ENCODE peak calls at places on chromosome 15, in four cellular contexts. One of them, this sample, is unnamed.
A peak's percentile ranks its signal among the peaks of the same experiment; 100 is the strongest.

GRCh38 chr15:62606376-62607164 is 436.0 kb upstream of the TPM1 start:
- DNase-seq in RWPE2: peak; percentile 80
- DNase-seq in heart right ventricle: no peak
- DNase-seq in CD8-positive, alpha-beta memory T cell: no peak
- DNase-seq in this sample: no peak

GRCh38 chr15:88624156-88624970 is 3.2 kb downstream of the AEN start:
- DNase-seq in CD8-positive, alpha-beta memory T cell: peak; percentile 71
- DNase-seq in RWPE2: no peak
- DNase-seq in heart right ventricle: peak; percentile 42
- DNase-seq in this sample: no peak

GRCh38 chr15:101773496-101774100 is 29.7 kb upstream of the OR4F6 start:
- DNase-seq in RWPE2: no peak
- DNase-seq in heart right ventricle: no peak
- DNase-seq in CD8-positive, alpha-beta memory T cell: no peak
- DNase-seq in this sample: no peak

GRCh38 chr15:68055224-68055705 is 1.1 kb downstream of the PIAS1 start:
- DNase-seq in RWPE2: no peak
- DNase-seq in heart right ventricle: peak; percentile 11
- DNase-seq in CD8-positive, alpha-beta memory T cell: peak; percentile 54
- DNase-seq in this sample: no peak

GRCh38 chr15:88450125-88450798 is 16.9 kb downstream of the MRPL46 start:
- DNase-seq in CD8-positive, alpha-beta memory T cell: peak; percentile 13
- DNase-seq in heart right ventricle: peak; percentile 48
- DNase-seq in RWPE2: peak; percentile 80
- DNase-seq in this sample: peak; percentile 74

GRCh38 chr15:79365765-79366164 is 54.9 kb downstream of the TMED3 start:
- DNase-seq in CD8-positive, alpha-beta memory T cell: no peak
- DNase-seq in heart right ventricle: no peak
- DNase-seq in RWPE2: no peak
- DNase-seq in this sample: no peak

GRCh38 chr15:98746375-98746679 is 98.0 kb downstream of the IGF1R start:
- DNase-seq in heart right ventricle: no peak
- DNase-seq in CD8-positive, alpha-beta memory T cell: no peak
- DNase-seq in RWPE2: no peak
- DNase-seq in this sample: no peak

GRCh38 chr15:81575436-81576123 is 201.6 kb upstream of the TMC3 start:
- DNase-seq in RWPE2: no peak
- DNase-seq in heart right ventricle: no peak
- DNase-seq in CD8-positive, alpha-beta memory T cell: no peak
- DNase-seq in this sample: no peak

GRCh38 chr15:38414351-38414750 is 39.6 kb upstream of the FAM98B start:
- DNase-seq in heart right ventricle: peak; percentile 66
- DNase-seq in RWPE2: no peak
- DNase-seq in CD8-positive, alpha-beta memory T cell: no peak
- DNase-seq in this sample: peak; percentile 80

GRCh38 chr15:60326824-60327654 is 70.7 kb downstream of the ANXA2 start:
- DNase-seq in RWPE2: no peak
- DNase-seq in heart right ventricle: peak; percentile 15
- DNase-seq in CD8-positive, alpha-beta memory T cell: peak; percentile 17
- DNase-seq in this sample: no peak

GRCh38 chr15:92377083-92377789 is 16.4 kb upstream of the ST8SIA2 start:
- DNase-seq in CD8-positive, alpha-beta memory T cell: no peak
- DNase-seq in RWPE2: no peak
- DNase-seq in heart right ventricle: peak; percentile 54
- DNase-seq in this sample: no peak

GRCh38 chr15:31471731-31472430 is 145.2 kb downstream of the KLF13 start:
- DNase-seq in CD8-positive, alpha-beta memory T cell: no peak
- DNase-seq in heart right ventricle: no peak
- DNase-seq in RWPE2: peak; percentile 52
- DNase-seq in this sample: no peak

GRCh38 chr15:37078566-37078965 is 21.8 kb downstream of the MEIS2 start:
- DNase-seq in heart right ventricle: no peak
- DNase-seq in CD8-positive, alpha-beta memory T cell: no peak
- DNase-seq in RWPE2: no peak
- DNase-seq in this sample: no peak

DNA sequence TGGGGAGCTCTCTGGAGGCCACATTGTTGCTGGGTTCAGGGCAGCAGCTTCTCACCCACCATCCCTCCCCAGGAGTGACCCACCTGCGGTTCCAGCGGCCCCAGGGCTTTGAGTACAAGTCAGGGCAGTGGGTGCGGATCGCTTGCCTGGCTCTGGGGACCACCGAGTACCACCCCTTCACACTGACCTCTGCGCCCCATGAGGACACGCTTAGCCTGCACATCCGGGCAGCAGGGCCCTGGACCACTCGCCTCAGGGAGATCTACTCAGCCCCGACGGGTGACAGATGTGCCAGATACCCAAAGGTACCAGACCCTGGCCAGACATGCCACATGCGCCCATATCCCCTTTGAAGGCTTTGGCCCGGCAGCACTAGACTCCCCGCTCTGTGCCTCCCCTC is 26.1 kb downstream of the SHF start:
- DNase-seq in heart right ventricle: no peak
- DNase-seq in RWPE2: no peak
- DNase-seq in CD8-positive, alpha-beta memory T cell: no peak
- DNase-seq in this sample: no peak
- H3K27ac ChIP-seq in heart right ventricle: no peak overlapping the region
- H3K27ac ChIP-seq in RWPE2: peak overlapping the region; percentile 82
- H3K27ac ChIP-seq in CD8-positive, alpha-beta memory T cell: no peak overlapping the region
- H3K27ac ChIP-seq in this sample: no peak overlapping the region

GRCh38 chr15:66895794-66896453 is 169.5 kb upstream of the SMAD3 start:
- DNase-seq in CD8-positive, alpha-beta memory T cell: no peak
- DNase-seq in heart right ventricle: no peak
- DNase-seq in RWPE2: no peak
- DNase-seq in this sample: no peak
- H3K27ac ChIP-seq in CD8-positive, alpha-beta memory T cell: no peak overlapping the region
- H3K27ac ChIP-seq in heart right ventricle: no peak overlapping the region
- H3K27ac ChIP-seq in RWPE2: no peak overlapping the region
- H3K27ac ChIP-seq in this sample: no peak overlapping the region

GRCh38 chr15:57597431-57597830 is 5.7 kb downstream of the MYZAP start:
- DNase-seq in CD8-positive, alpha-beta memory T cell: no peak
- DNase-seq in heart right ventricle: no peak
- DNase-seq in RWPE2: no peak
- DNase-seq in this sample: no peak

GRCh38 chr15:57595011-57595866 is 3.5 kb downstream of the MYZAP start:
- DNase-seq in CD8-positive, alpha-beta memory T cell: no peak
- DNase-seq in RWPE2: no peak
- DNase-seq in heart right ventricle: peak; percentile 65
- DNase-seq in this sample: peak; percentile 81

GRCh38 chr15:57598346-57598745 is 6.6 kb downstream of the MYZAP start:
- DNase-seq in CD8-positive, alpha-beta memory T cell: no peak
- DNase-seq in heart right ventricle: no peak
- DNase-seq in RWPE2: no peak
- DNase-seq in this sample: no peak

GRCh38 chr15:57596301-57596855 is 4.7 kb downstream of the MYZAP start:
- DNase-seq in heart right ventricle: no peak
- DNase-seq in CD8-positive, alpha-beta memory T cell: no peak
- DNase-seq in RWPE2: no peak
- DNase-seq in this sample: no peak

GRCh38 chr15:57596978-57597377 is 5.3 kb downstream of the MYZAP start:
- DNase-seq in CD8-positive, alpha-beta memory T cell: no peak
- DNase-seq in heart right ventricle: no peak
- DNase-seq in RWPE2: no peak
- DNase-seq in this sample: no peak
- H3K27ac ChIP-seq in CD8-positive, alpha-beta memory T cell: no peak overlapping the region
- H3K27ac ChIP-seq in heart right ventricle: peak overlapping the region; percentile 93
- H3K27ac ChIP-seq in RWPE2: peak overlapping the region; percentile 78
- H3K27ac ChIP-seq in this sample: peak overlapping the region; percentile 97

GRCh38 chr15:41564960-41565502 is 6.0 kb downstream of the TYRO3 start:
- DNase-seq in CD8-positive, alpha-beta memory T cell: no peak
- DNase-seq in RWPE2: peak; percentile 77
- DNase-seq in heart right ventricle: no peak
- DNase-seq in this sample: no peak

GRCh38 chr15:41566121-41566885 is 7.3 kb downstream of the TYRO3 start:
- DNase-seq in RWPE2: no peak
- DNase-seq in CD8-positive, alpha-beta memory T cell: no peak
- DNase-seq in heart right ventricle: no peak
- DNase-seq in this sample: peak; percentile 27

GRCh38 chr15:41562784-41563198 is 3.8 kb downstream of the TYRO3 start:
- DNase-seq in heart right ventricle: no peak
- DNase-seq in CD8-positive, alpha-beta memory T cell: no peak
- DNase-seq in RWPE2: no peak
- DNase-seq in this sample: peak; percentile 64

GRCh38 chr15:41565702-41566101 is 6.7 kb downstream of the TYRO3 start:
- DNase-seq in heart right ventricle: no peak
- DNase-seq in CD8-positive, alpha-beta memory T cell: no peak
- DNase-seq in RWPE2: no peak
- DNase-seq in this sample: peak; percentile 2

DNA sequence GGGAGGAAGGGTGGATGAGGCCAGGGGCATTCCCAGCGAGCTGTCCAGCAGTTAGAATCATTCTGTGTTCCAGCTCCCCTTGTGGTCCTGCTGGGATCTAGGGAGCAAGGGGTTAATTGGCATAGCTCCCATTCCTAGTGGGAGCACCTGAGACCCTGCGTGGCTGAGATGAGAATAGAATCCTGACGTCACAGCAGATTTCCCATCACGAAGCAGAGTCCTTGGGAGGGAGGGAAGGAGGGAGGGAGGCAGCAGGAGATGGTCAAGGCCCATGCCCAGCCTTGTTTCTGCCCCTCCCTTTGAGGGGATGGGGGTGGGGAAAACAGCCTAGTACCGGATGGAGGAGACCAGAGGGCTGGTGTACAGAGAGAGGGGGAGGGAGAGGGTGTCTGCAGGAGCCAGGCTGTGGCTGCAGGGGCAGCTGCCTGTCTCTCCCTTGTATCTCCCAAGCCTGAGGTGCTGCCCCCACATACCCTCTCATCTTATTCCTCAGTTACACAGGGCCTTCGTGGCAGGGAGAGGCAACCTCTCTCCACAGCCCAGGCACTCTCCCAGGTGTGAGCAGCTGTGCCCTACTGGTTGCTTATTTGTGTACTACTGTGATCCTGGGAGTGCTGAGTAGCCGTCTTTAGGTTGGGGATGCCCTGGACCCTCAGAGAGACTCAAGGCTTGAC is 5.4 kb downstream of the TYRO3 start:
- DNase-seq in heart right ventricle: no peak
- DNase-seq in CD8-positive, alpha-beta memory T cell: no peak
- DNase-seq in RWPE2: no peak
- DNase-seq in this sample: peak; percentile 64
- H3K27ac ChIP-seq in heart right ventricle: no peak overlapping the region
- H3K27ac ChIP-seq in CD8-positive, alpha-beta memory T cell: no peak overlapping the region
- H3K27ac ChIP-seq in RWPE2: no peak overlapping the region
- H3K27ac ChIP-seq in this sample: no peak overlapping the region

DNA sequence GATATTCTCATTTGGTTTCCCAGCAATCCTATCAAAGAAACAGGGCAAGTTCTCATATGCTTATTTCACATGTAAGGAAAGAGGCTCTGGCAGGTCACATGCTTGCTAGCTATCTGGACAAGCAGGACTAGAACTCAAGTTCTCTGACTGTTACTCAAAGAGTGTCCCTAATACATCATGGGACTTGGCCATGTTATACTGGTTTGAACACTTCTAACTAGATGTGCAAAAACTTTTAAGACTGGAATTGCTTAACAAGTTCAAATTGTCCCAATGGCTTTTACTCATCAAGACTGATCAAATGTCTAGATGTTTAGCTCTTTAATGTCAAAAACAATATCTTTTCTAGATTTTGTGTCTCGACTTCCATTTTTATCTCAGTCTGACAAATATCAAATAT is 6.8 kb downstream of the GATM start:
- DNase-seq in RWPE2: no peak
- DNase-seq in heart right ventricle: no peak
- DNase-seq in CD8-positive, alpha-beta memory T cell: no peak
- DNase-seq in this sample: no peak
- H3K27ac ChIP-seq in RWPE2: no peak overlapping the region
- H3K27ac ChIP-seq in heart right ventricle: no peak overlapping the region
- H3K27ac ChIP-seq in CD8-positive, alpha-beta memory T cell: no peak overlapping the region
- H3K27ac ChIP-seq in this sample: no peak overlapping the region

DNA sequence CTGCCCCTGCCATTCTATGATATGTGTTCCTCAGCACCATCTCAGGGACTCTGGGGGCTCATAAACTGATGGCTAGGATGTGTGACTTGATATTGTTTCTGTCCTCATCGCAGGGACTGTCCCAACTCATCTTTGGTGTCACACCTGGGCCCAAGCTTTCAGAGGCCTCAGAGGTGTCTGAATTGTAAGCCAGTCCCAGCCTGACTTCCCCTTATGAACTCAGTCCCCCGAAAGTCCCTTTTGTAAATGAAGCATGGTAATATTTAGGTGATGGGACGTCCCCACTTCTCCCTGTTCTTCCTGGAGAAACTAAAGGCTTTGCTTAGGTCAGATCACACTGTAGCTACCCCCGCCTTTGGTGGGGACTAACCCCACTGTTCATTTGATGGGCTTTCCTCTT is 142.4 kb upstream of the TLE3 start:
- DNase-seq in RWPE2: peak; percentile 19
- DNase-seq in heart right ventricle: no peak
- DNase-seq in CD8-positive, alpha-beta memory T cell: no peak
- DNase-seq in this sample: no peak
- H3K27ac ChIP-seq in RWPE2: no peak overlapping the region
- H3K27ac ChIP-seq in heart right ventricle: no peak overlapping the region
- H3K27ac ChIP-seq in CD8-positive, alpha-beta memory T cell: no peak overlapping the region
- H3K27ac ChIP-seq in this sample: no peak overlapping the region

DNA sequence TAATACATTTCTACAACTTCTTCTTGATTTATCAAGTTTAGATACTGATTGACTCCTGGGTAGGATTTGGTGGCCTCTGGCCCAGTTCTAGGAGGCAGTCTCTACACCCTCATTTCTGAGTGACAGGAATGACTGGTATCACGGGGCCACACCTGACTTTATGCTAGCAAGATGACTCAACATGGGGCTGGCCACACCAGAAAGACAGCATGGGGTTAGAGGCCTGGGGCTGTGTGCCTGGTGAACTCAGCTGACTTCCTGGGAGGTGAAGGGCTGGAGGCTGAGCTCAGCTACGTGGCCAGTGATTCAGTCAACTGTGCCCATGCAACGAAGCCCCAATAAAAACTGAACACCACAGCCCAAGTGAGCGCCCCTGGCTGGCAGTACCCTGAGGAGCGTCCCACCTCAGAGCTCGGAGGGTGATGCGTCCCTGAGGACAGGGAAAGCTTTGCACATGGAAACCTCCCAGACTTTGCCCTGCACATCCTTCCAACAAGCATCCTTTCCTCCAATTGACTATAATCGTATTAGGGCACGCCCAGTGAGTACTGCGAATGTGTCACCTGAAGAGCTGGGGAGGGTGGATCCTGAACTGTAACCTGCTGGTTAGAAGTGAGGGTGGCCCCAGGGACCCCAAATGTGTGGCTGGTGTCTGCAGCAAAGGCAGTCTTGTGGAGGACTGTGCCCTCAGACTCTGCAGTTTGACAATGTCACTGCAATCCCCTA is 57.2 kb downstream of the NIPA2 start:
- DNase-seq in RWPE2: peak; percentile 96
- DNase-seq in heart right ventricle: no peak
- DNase-seq in CD8-positive, alpha-beta memory T cell: no peak
- DNase-seq in this sample: no peak
- H3K27ac ChIP-seq in RWPE2: peak overlapping the region; percentile 33
- H3K27ac ChIP-seq in heart right ventricle: no peak overlapping the region
- H3K27ac ChIP-seq in CD8-positive, alpha-beta memory T cell: no peak overlapping the region
- H3K27ac ChIP-seq in this sample: no peak overlapping the region